ENCODE peak calls at places on chromosomes 16 and 17, in seven cellular contexts. L is A549, F is K562, U is HCT116, G is H1, I is HepG2, D is GM12878. V is an unnamed sample.

GRCh38 chr17:79005063-79005861 is 4.3 kb downstream of the CANT1 start:
- DNase-seq in I (no peak), G (no peak), D (no peak), L (no peak), U (no peak), F (no peak), V (no peak)

GRCh38 chr16:81275064-81275532 is 36.6 kb downstream of the BCO1 start:
- DNase-seq in F (no peak), D (no peak), L (no peak), U (no peak), G (no peak), I (no peak), V (no peak)

GRCh38 chr17:62616993-62617893 is 10.2 kb upstream of the MRC2 start:
- DNase-seq in D (no peak), U (no peak), F (no peak), I (peak; percentile 97), G (peak; percentile 74), L (no peak), V (peak; percentile 56)

GRCh38 chr17:81703747-81704654 is 834 bp downstream of the MRPL12 start:
- DNase-seq in F (no peak), I (no peak), D (no peak), L (no peak), U (no peak), G (no peak), V (no peak)

GRCh38 chr16:47492428-47493357 is 31.6 kb downstream of the PHKB start:
- DNase-seq in I (peak; percentile 92), D (peak; percentile 76), G (no peak), U (no peak), L (no peak), F (peak; percentile 92), V (peak; percentile 23)

GRCh38 chr17:33749171-33749570 is 456.1 kb upstream of the ASIC2 start:
- DNase-seq in L (no peak), U (no peak), G (no peak), I (no peak), D (no peak), F (no peak), V (no peak)

GRCh38 chr17:29140051-29140582 is 40.1 kb downstream of the MYO18A start:
- DNase-seq in G (peak; percentile 79), D (no peak), L (no peak), U (no peak), I (no peak), F (peak; percentile 86), V (peak; percentile 51)

GRCh38 chr16:13393816-13394215 is 492.4 kb downstream of the SHISA9 start:
- DNase-seq in G (no peak), D (no peak), L (no peak), F (no peak), I (no peak), U (no peak), V (no peak)

GRCh38 chr16:23195415-23195978 is 13.0 kb downstream of the SCNN1G start:
- DNase-seq in G (no peak), I (no peak), L (no peak), F (no peak), D (no peak), U (no peak), V (no peak)

GRCh38 chr17:42409467-42410351 is 13.3 kb downstream of the CAVIN1 start:
- DNase-seq in U (peak; percentile 69), D (no peak), G (no peak), I (no peak), F (no peak), L (peak; percentile 99), V (peak; percentile 91)

GRCh38 chr16:14302399-14303181 is 231.5 kb downstream of the MRTFB start:
- DNase-seq in F (peak; percentile 46), I (no peak), U (no peak), L (no peak), D (no peak), G (no peak), V (no peak)

GRCh38 chr16:30010817-30011504 is at the start of gene DOC2A:
- DNase-seq in G (peak; percentile 81), U (no peak), D (no peak), I (no peak), F (no peak), L (no peak), V (no peak)
- TF ChIP-seq CEBPB in G (no peak), U (no peak), D (no peak), I (no peak), F (no peak), L (no peak), V (no peak)

GRCh38 chr17:27577884-27578717 is 52.9 kb upstream of the LGALS9 start:
- DNase-seq in G (no peak), F (peak; percentile 41), U (no peak), L (no peak), D (no peak), I (no peak), V (peak; percentile 73)
- TF ChIP-seq CEBPB in G (no peak), F (no peak), U (no peak), L (no peak), D (no peak), I (no peak), V (no peak)

DNA sequence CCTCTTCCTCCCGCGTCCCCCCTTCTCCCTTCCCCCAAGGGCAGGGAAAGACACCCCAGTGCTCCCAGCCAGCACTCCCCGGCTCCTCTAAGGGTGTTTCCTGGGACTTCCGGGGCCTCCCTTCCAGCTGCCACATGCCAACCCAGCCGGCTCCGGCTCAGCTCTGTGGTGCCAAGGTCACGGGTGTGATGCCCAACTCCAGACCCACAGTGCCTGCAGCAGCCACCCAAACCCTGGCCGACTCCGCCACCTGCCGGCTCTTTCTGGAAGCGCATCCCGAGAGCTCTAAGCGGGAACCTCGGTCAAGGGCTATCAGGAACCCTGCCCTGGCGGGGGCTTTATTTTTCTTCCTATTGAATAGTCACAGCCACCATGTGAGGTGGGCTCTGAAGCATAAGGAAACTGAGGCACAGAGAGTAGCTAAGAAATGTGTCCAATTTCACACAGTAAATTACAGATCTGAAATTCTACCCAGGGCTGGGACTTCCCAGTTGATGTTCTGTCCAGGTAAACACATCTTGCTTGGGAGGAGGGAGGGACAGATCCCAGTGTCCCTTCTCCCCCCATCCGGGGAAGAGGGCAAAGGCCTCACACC is 3.3 kb upstream of the PPP1R1B start:
- DNase-seq in I (peak; percentile 62), U (no peak), F (peak; percentile 84), L (peak; percentile 91), D (no peak), G (peak; percentile 99), V (peak; percentile 36)
- TF ChIP-seq CEBPB in I (no peak), U (no peak), F (no peak), L (no peak), D (no peak), G (no peak), V (no peak)

GRCh38 chr16:54930034-54930938 is at the start of gene IRX5:
- DNase-seq in F (peak; percentile 94), I (no peak), L (peak; percentile 81), D (no peak), G (peak; percentile 84), U (peak; percentile 63), V (peak; percentile 81)
- TF ChIP-seq CEBPB in F (no peak), I (no peak), L (no peak), D (no peak), G (no peak), U (no peak), V (no peak)

GRCh38 chr17:31654936-31655335 is 204.1 kb downstream of the COPRS start:
- DNase-seq in F (no peak), D (no peak), L (no peak), U (no peak), G (no peak), I (no peak), V (peak; percentile 12)
- TF ChIP-seq CEBPB in F (no peak), D (no peak), L (no peak), U (no peak), G (no peak), I (no peak), V (no peak)

GRCh38 chr16:79792952-79793351 is 192.4 kb upstream of the MAF start:
- DNase-seq in I (no peak), U (no peak), F (no peak), D (no peak), L (no peak), G (no peak), V (no peak)
- TF ChIP-seq CEBPB in I (no peak), U (no peak), F (no peak), D (no peak), L (no peak), G (no peak), V (no peak)

V was measured in IMR-90.